ENCODE peak calls at places on chromosomes 2 and 18, in nine cellular contexts. U is mucosa of descending colon, S is hepatocyte, H is pancreas, T is PC-3, E is AG09309, I is OCI-LY7, F is cardiac muscle cell, B is fibroblast of lung. P is an unnamed sample.

GRCh38 chr2:134155134-134155533 is 98.7 kb upstream of the MGAT5 start:
- DNase-seq in U (no peak), S (no peak), H (no peak), T (no peak), E (no peak), I (peak), F (no peak), B (no peak), P (no peak)

GRCh38 chr2:161077367-161078210 is 82.6 kb upstream of the TANK start:
- DNase-seq in U (peak), S (no peak), H (no peak), T (peak), E (no peak), I (no peak), F (no peak), B (peak), P (no peak)

GRCh38 chr2:237128026-237128703 is 42.5 kb downstream of the COPS8 start:
- DNase-seq in U (peak), S (peak), H (no peak), T (peak), E (peak), I (no peak), F (no peak), B (peak), P (no peak)

GRCh38 chr2:160651416-160652200 is 158.0 kb upstream of the RBMS1 start:
- DNase-seq in U (no peak), S (no peak), H (no peak), T (peak), E (peak), I (no peak), F (no peak), B (peak), P (no peak)

GRCh38 chr18:62986490-62986889 is 271.1 kb downstream of the PHLPP1 start:
- DNase-seq in U (no peak), S (no peak), H (no peak), T (no peak), E (no peak), I (no peak), F (no peak), B (no peak), P (no peak)

GRCh38 chr2:25544445-25544844 is 128.9 kb downstream of the DTNB start:
- DNase-seq in U (no peak), S (no peak), H (no peak), T (no peak), E (no peak), I (no peak), F (no peak), B (no peak), P (no peak)

GRCh38 chr18:72849671-72850070 is 18.1 kb downstream of the NETO1 start:
- DNase-seq in U (no peak), S (no peak), H (no peak), T (peak), E (no peak), I (no peak), F (no peak), B (no peak), P (no peak)

GRCh38 chr2:74514368-74515270 is at the start of gene TLX2:
- DNase-seq in U (no peak), S (no peak), H (peak), T (peak), E (no peak), I (no peak), F (peak), B (no peak), P (no peak)

GRCh38 chr2:222738759-222739292 is 67.4 kb downstream of the MOGAT1 start:
- DNase-seq in U (no peak), S (no peak), H (no peak), T (no peak), E (no peak), I (no peak), F (no peak), B (no peak), P (no peak)

GRCh38 chr2:217623513-217623912 is 379.3 kb downstream of the TNS1 start:
- DNase-seq in U (no peak), S (no peak), H (no peak), T (no peak), E (no peak), I (no peak), F (no peak), B (no peak), P (no peak)

GRCh38 chr2:96856776-96857673 is 791 bp downstream of the ANKRD39 start:
- DNase-seq in U (peak), S (no peak), H (no peak), T (peak), E (no peak), I (peak), F (peak), B (peak), P (no peak)

DNA sequence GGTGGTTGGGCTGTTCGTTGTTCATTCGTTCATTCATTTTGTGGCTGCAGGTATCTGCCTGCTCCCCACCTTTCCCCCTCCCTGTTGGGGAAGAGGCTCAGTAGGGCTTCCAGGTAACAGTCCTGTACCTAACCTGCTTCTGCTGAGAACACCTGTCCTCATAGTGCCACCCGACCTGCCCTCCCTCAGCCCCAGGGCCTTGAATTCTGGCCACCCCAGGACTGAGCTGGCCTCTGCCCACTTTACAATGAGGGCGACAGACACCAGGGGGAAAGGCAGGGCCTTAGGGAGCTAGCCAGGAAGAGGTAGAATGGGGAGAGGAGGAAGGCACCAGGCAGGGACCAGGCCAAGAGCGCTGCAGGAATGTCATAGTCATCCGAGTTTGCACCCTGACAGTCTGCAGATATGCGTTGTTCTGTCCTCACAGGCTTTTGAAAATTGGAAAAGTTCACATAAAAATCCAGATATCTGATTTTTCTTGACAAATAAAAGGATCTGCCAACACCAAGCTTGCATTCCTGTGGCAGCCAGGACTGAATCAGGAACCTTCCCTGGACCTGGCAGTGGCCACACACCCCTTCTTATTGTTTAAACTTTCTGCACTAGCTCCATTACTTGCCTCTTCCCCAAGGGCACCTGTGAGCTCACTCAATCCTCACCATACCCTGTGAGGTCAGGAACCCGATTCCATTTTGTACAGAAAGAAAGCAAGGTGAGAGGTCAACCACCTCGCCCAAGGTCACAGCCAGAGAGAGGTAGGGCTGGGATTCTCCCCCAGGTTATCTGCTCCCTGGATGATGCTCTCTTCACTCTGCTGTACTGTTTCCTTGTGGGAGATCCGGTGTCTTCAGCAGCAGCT is 35.3 kb upstream of the MRPL33 start:
- DNase-seq in U (no peak), S (no peak), H (no peak), T (no peak), E (no peak), I (no peak), F (no peak), B (no peak), P (no peak)
- H3K4me3 ChIP-seq in U (no peak), S (no peak), H (peak), T (no peak), E (no peak), I (no peak), F (no peak), B (no peak), P (peak)

DNA sequence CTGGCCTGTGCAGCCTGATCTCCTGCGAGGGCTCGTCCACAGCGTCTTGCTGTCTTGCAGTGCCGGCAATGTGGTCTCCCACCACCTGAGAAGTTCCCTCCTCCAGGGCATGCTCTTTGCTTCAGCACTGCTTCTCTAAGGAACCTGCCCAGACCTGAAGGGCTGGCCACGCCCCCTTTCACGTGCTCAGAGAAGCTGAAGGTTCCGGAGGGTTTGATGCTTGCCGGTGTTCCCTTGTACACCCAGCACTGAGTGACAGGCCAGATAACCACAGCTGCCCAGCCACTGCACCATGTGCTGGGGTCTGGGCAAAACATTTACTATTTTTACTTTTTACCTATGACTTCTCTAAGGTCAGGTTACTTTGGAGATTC is 1.7 kb upstream of the POLR2D start:
- DNase-seq in U (peak), S (peak), H (peak), T (peak), E (no peak), I (peak), F (peak), B (no peak), P (no peak)
- TF ChIP-seq CTCF in U (no peak), S (no peak), H (no peak), T (no peak), E (no peak), I (no peak), F (no peak), B (no peak), P (no peak)

DNA sequence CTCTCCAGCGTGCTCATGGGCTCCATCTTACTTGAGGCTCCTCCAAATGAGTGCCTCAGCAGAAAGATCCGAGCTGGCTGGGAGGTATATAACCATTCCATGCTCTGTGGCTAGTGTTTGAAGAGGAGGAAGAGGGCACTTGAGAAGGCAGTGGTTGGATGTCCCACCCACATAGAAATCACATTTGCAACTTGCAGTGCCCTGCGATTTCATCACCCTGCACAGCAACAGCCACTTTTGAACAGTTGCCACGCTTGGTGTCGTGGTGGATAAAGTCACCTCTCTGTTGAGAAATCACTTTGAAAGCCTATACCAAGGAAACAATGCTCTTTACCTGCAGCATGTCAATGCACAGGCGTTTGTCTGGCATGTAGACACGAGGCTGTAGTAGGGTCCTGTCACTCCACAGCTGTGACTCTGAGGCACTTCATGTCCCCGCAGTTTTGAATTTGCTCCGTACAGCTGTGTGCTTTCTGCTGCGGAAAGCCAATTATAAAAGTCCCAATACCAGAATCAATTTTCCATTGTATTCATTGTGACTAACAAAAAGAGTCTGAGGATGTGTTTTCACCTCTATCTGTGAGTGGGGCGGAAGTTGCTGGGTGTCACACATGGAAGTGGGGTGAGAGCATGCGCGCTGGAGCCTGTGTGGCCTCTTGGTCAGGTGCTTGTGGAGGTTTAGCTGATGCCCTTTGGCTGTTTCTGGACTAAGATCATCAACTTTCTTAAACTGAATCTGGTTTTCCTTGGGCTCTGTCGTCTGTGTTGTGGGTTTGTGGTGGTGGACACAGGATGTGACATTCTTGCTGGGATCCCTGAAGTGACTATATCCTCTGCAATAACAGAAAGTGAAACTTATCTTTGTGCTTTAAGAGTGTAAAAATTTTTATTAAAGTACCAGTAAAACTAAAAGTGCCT is 2.8 kb downstream of the CNDP2 start:
- DNase-seq in U (peak), S (no peak), H (no peak), T (no peak), E (no peak), I (peak), F (no peak), B (peak), P (no peak)
- H3K4me3 ChIP-seq in U (no peak), S (no peak), H (peak), T (peak), E (no peak), I (peak), F (no peak), B (no peak), P (peak)

GRCh38 chr18:61755553-61755952 is 137.3 kb downstream of the RNF152 start:
- DNase-seq in U (no peak), S (no peak), H (no peak), T (no peak), E (no peak), I (no peak), F (peak), B (no peak), P (no peak)
- TF ChIP-seq CTCF in U (no peak), S (no peak), H (no peak), T (no peak), E (no peak), I (no peak), F (no peak), B (no peak), P (no peak)